ENCODE peak calls at places on chromosomes 11 and 22, in six cellular contexts. E, K, C, F, N and Z are unnamed samples. For H3K27me3, the result is how much of the 10 kb centered on the place peaks cover.

GRCh38 chr22:23878219-23878618 is 16.0 kb upstream of the MIF start:
- DNase-seq in E (no peak), K (no peak), C (peak), F (no peak), N (no peak), Z (peak)

GRCh38 chr11:106152824-106153223 is 75.4 kb downstream of the AASDHPPT start:
- DNase-seq in E (no peak), K (no peak), C (no peak), F (no peak), N (no peak), Z (no peak)

GRCh38 chr22:24901448-24901847 is 45.0 kb downstream of the LHFPL7 start:
- DNase-seq in E (no peak), K (no peak), C (no peak), F (no peak), N (no peak), Z (no peak)

GRCh38 chr11:42311944-42312343 is 852.5 kb upstream of the LRRC4C start:
- DNase-seq in E (no peak), K (no peak), C (no peak), F (no peak), N (no peak), Z (no peak)

GRCh38 chr11:73402834-73403185 is 26.6 kb downstream of the RELT start:
- DNase-seq in E (no peak), K (peak), C (no peak), F (no peak), N (peak), Z (peak)

GRCh38 chr11:69027704-69028372 is 14.8 kb upstream of the MRGPRF start:
- DNase-seq in E (no peak), K (no peak), C (no peak), F (no peak), N (no peak), Z (peak)

GRCh38 chr11:9017773-9018172 is 14.0 kb upstream of the NRIP3 start:
- DNase-seq in E (no peak), K (no peak), C (peak), F (peak), N (no peak), Z (no peak)

GRCh38 chr11:112817376-112817775 is 143.8 kb upstream of the NCAM1 start:
- DNase-seq in E (no peak), K (peak), C (no peak), F (no peak), N (no peak), Z (no peak)

GRCh38 chr11:8709002-8709672 is 26.5 kb downstream of the RPL27A start:
- DNase-seq in E (peak), K (no peak), C (peak), F (peak), N (no peak), Z (peak)

GRCh38 chr11:112797653-112798293 is 163.4 kb upstream of the NCAM1 start:
- DNase-seq in E (peak), K (peak), C (no peak), F (peak), N (no peak), Z (peak)

GRCh38 chr11:132260636-132261035 is 890.2 kb downstream of the NTM start:
- DNase-seq in E (no peak), K (no peak), C (no peak), F (no peak), N (no peak), Z (no peak)

DNA sequence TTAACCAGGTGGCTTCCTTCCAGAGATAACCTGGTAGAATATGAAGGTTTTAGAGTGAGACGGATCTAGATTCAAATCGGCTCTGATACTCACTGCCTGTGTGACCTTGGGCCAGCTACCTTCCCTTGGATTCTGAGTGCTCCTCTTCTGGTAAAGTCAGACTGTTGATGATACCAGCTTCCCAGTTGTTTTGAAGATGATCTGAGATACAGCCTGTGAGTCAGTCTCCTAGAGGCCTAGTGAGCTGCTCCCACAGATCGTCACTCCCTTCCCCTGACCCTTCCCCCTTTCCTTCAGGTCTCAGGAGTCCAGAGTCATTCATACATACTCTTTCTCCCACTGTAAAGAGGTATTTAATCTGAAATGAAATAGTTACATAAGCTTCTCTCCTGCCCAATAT is 207.8 kb downstream of the GRIK4 start:
- DNase-seq in E (peak), K (peak), C (no peak), F (no peak), N (no peak), Z (no peak)
- H3K27me3 ChIP-seq in E (under half), K (under half), C (under half), F (under half), N (under half), Z (under half)

GRCh38 chr11:17730137-17730536 is 4.4 kb upstream of the KCNC1 start:
- DNase-seq in E (no peak), K (no peak), C (no peak), F (no peak), N (no peak), Z (no peak)
- H3K27me3 ChIP-seq in E (half or more), K (under half), C (half or more), F (under half), N (under half), Z (under half)

DNA sequence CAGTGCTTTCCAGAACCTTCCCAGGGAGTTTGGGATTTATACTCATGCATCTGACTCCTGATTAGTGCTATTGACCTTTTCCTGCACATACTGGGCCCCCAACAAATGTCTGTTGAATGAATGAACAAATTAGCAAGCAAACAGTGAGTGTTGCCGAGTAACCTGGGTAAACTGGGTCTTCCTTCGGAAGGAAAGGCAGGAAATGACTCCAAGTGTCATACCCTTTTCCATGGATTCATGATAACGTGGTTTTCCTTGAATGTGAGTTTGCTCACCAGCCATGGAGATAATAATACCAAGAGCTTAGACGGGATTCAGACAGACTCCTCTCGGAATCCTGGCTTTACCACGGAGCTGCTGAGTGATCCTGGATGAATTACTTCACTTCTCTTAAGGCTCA is 16.7 kb downstream of the TECTA start:
- DNase-seq in E (no peak), K (peak), C (no peak), F (no peak), N (peak), Z (no peak)
- H3K27me3 ChIP-seq in E (under half), K (under half), C (under half), F (under half), N (under half), Z (under half)

GRCh38 chr22:37500745-37501144 is 14.6 kb upstream of the MFNG start:
- DNase-seq in E (no peak), K (no peak), C (no peak), F (no peak), N (no peak), Z (no peak)

GRCh38 chr22:37501176-37501609 is 15.0 kb upstream of the MFNG start:
- DNase-seq in E (no peak), K (no peak), C (peak), F (no peak), N (peak), Z (peak)

GRCh38 chr22:37502342-37503182 is 16.4 kb upstream of the MFNG start:
- DNase-seq in E (peak), K (peak), C (no peak), F (peak), N (no peak), Z (no peak)

GRCh38 chr22:37503183-37503683 is 16.0 kb downstream of the CARD10 start:
- DNase-seq in E (no peak), K (no peak), C (no peak), F (no peak), N (no peak), Z (no peak)

GRCh38 chr22:37501610-37502341 is 15.6 kb upstream of the MFNG start:
- DNase-seq in E (peak), K (peak), C (peak), F (peak), N (peak), Z (no peak)
- H3K27me3 ChIP-seq in E (under half), K (under half), C (under half), F (under half), N (under half), Z (under half)